ENCODE peak calls at places on chromosomes 16 and 17, in eight cellular contexts. One of them, this sample, is unnamed. For H3K36me3 and H3K27me3, the result is how much of the 10 kb centered on the place peaks cover.

GRCh38 chr17:76307299-76307965 is 644 bp downstream of the QRICH2 start:
- DNase-seq in neuronal stem cell: no peak
- DNase-seq in MM.1S: no peak
- DNase-seq in brain microvascular endothelial cell: no peak
- DNase-seq in fibroblast of lung: no peak
- DNase-seq in ascending aorta: no peak
- DNase-seq in suprapubic skin: no peak
- DNase-seq in WERI-Rb-1: no peak
- DNase-seq in this sample: no peak

GRCh38 chr17:9484789-9485188 is 90.8 kb downstream of the STX8 start:
- DNase-seq in MM.1S: no peak
- DNase-seq in ascending aorta: no peak
- DNase-seq in suprapubic skin: no peak
- DNase-seq in neuronal stem cell: no peak
- DNase-seq in brain microvascular endothelial cell: no peak
- DNase-seq in WERI-Rb-1: no peak
- DNase-seq in fibroblast of lung: peak
- DNase-seq in this sample: no peak

GRCh38 chr17:34252138-34252889 is 2.8 kb upstream of the CCL2 start:
- DNase-seq in fibroblast of lung: peak
- DNase-seq in MM.1S: no peak
- DNase-seq in brain microvascular endothelial cell: peak
- DNase-seq in WERI-Rb-1: no peak
- DNase-seq in ascending aorta: peak
- DNase-seq in suprapubic skin: peak
- DNase-seq in neuronal stem cell: no peak
- DNase-seq in this sample: peak

GRCh38 chr17:16150251-16150859 is 65.0 kb downstream of the NCOR1 start:
- DNase-seq in neuronal stem cell: no peak
- DNase-seq in MM.1S: no peak
- DNase-seq in brain microvascular endothelial cell: peak
- DNase-seq in WERI-Rb-1: no peak
- DNase-seq in suprapubic skin: no peak
- DNase-seq in ascending aorta: no peak
- DNase-seq in fibroblast of lung: peak
- DNase-seq in this sample: no peak

GRCh38 chr16:82185012-82185411 is 15.0 kb upstream of the MPHOSPH6 start:
- DNase-seq in suprapubic skin: no peak
- DNase-seq in brain microvascular endothelial cell: no peak
- DNase-seq in ascending aorta: no peak
- DNase-seq in fibroblast of lung: no peak
- DNase-seq in WERI-Rb-1: no peak
- DNase-seq in MM.1S: no peak
- DNase-seq in neuronal stem cell: no peak
- DNase-seq in this sample: no peak

GRCh38 chr17:28916302-28916934 is 13.5 kb upstream of the DHRS13 start:
- DNase-seq in brain microvascular endothelial cell: no peak
- DNase-seq in MM.1S: peak
- DNase-seq in neuronal stem cell: no peak
- DNase-seq in WERI-Rb-1: peak
- DNase-seq in fibroblast of lung: peak
- DNase-seq in ascending aorta: no peak
- DNase-seq in suprapubic skin: no peak
- DNase-seq in this sample: no peak

GRCh38 chr16:1427473-1428461 is 3.1 kb upstream of the PERCC1 start:
- DNase-seq in WERI-Rb-1: no peak
- DNase-seq in fibroblast of lung: no peak
- DNase-seq in ascending aorta: no peak
- DNase-seq in MM.1S: no peak
- DNase-seq in suprapubic skin: no peak
- DNase-seq in brain microvascular endothelial cell: no peak
- DNase-seq in neuronal stem cell: no peak
- DNase-seq in this sample: no peak

GRCh38 chr17:10769840-10770239 is 34.1 kb downstream of the TMEM238L start:
- DNase-seq in WERI-Rb-1: no peak
- DNase-seq in neuronal stem cell: no peak
- DNase-seq in MM.1S: no peak
- DNase-seq in fibroblast of lung: no peak
- DNase-seq in suprapubic skin: peak
- DNase-seq in ascending aorta: no peak
- DNase-seq in brain microvascular endothelial cell: no peak
- DNase-seq in this sample: no peak

GRCh38 chr16:81779540-81780320 is 639 bp downstream of the PLCG2 start:
- DNase-seq in neuronal stem cell: no peak
- DNase-seq in WERI-Rb-1: no peak
- DNase-seq in brain microvascular endothelial cell: no peak
- DNase-seq in fibroblast of lung: peak
- DNase-seq in MM.1S: no peak
- DNase-seq in suprapubic skin: peak
- DNase-seq in ascending aorta: no peak
- DNase-seq in this sample: no peak

GRCh38 chr17:76820039-76820438 is 48.2 kb upstream of the MGAT5B start:
- DNase-seq in fibroblast of lung: no peak
- DNase-seq in brain microvascular endothelial cell: no peak
- DNase-seq in ascending aorta: no peak
- DNase-seq in MM.1S: no peak
- DNase-seq in WERI-Rb-1: no peak
- DNase-seq in neuronal stem cell: no peak
- DNase-seq in suprapubic skin: no peak
- DNase-seq in this sample: no peak

GRCh38 chr16:24906199-24906808 is 60.5 kb downstream of the SLC5A11 start:
- DNase-seq in suprapubic skin: no peak
- DNase-seq in WERI-Rb-1: no peak
- DNase-seq in brain microvascular endothelial cell: no peak
- DNase-seq in fibroblast of lung: peak
- DNase-seq in ascending aorta: no peak
- DNase-seq in neuronal stem cell: no peak
- DNase-seq in MM.1S: peak
- DNase-seq in this sample: no peak

GRCh38 chr17:48636177-48637018 is 10.2 kb upstream of the HOXB9 start:
- DNase-seq in fibroblast of lung: peak
- DNase-seq in MM.1S: peak
- DNase-seq in neuronal stem cell: peak
- DNase-seq in brain microvascular endothelial cell: no peak
- DNase-seq in WERI-Rb-1: peak
- DNase-seq in ascending aorta: peak
- DNase-seq in suprapubic skin: peak
- DNase-seq in this sample: no peak

GRCh38 chr16:87538594-87538993 is 45.8 kb upstream of the ZCCHC14 start:
- DNase-seq in brain microvascular endothelial cell: peak
- DNase-seq in MM.1S: no peak
- DNase-seq in WERI-Rb-1: no peak
- DNase-seq in suprapubic skin: no peak
- DNase-seq in neuronal stem cell: no peak
- DNase-seq in fibroblast of lung: peak
- DNase-seq in ascending aorta: peak
- DNase-seq in this sample: peak

GRCh38 chr17:74059471-74059870 is 144.0 kb upstream of the RPL38 start:
- DNase-seq in fibroblast of lung: no peak
- DNase-seq in suprapubic skin: no peak
- DNase-seq in brain microvascular endothelial cell: no peak
- DNase-seq in MM.1S: no peak
- DNase-seq in neuronal stem cell: no peak
- DNase-seq in ascending aorta: no peak
- DNase-seq in WERI-Rb-1: peak
- DNase-seq in this sample: no peak

GRCh38 chr17:72977768-72978417 is 114.6 kb downstream of the SLC39A11 start:
- DNase-seq in ascending aorta: no peak
- DNase-seq in MM.1S: no peak
- DNase-seq in neuronal stem cell: no peak
- DNase-seq in WERI-Rb-1: no peak
- DNase-seq in brain microvascular endothelial cell: peak
- DNase-seq in suprapubic skin: no peak
- DNase-seq in fibroblast of lung: peak
- DNase-seq in this sample: no peak

GRCh38 chr17:35913611-35914010 is 17.0 kb downstream of the RDM1 start:
- DNase-seq in brain microvascular endothelial cell: no peak
- DNase-seq in ascending aorta: no peak
- DNase-seq in neuronal stem cell: no peak
- DNase-seq in suprapubic skin: no peak
- DNase-seq in WERI-Rb-1: no peak
- DNase-seq in fibroblast of lung: no peak
- DNase-seq in MM.1S: no peak
- DNase-seq in this sample: no peak

GRCh38 chr17:57253307-57254065 is 2.8 kb upstream of the MSI2 start:
- DNase-seq in brain microvascular endothelial cell: no peak
- DNase-seq in WERI-Rb-1: no peak
- DNase-seq in neuronal stem cell: no peak
- DNase-seq in fibroblast of lung: no peak
- DNase-seq in suprapubic skin: no peak
- DNase-seq in ascending aorta: no peak
- DNase-seq in MM.1S: no peak
- DNase-seq in this sample: no peak

DNA sequence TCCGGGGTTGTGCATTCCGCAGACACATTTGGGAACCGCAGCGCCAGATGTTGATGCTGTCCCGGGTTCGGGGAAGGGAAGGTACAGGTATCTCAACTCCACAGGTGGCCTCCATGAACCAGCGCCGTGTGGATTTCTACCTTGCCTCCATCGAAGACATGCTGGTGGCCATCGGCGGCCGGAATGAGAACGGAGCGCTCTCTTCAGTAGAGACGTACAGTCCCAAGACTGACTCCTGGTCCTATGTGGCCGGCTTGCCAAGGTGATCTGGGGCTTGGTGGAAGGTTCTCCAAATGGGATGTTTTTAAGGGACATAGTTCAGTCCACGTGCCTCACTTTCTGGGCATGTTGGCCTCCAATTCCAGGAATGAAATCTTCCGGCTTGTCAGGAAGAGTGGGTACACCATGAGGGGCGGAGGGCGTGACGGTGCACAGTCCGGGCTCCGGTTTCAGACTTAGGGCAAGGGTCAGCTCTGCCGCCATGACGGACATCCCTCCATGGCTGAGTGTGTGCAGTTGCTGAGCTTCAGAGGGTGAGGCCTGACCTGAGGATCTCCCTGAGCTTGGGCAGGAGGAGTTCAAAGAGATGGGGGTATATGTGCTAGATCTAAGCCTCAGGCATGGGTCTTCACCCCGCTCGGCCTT is 11.5 kb downstream of the KLHL36 start:
- DNase-seq in MM.1S: no peak
- DNase-seq in suprapubic skin: no peak
- DNase-seq in neuronal stem cell: no peak
- DNase-seq in fibroblast of lung: no peak
- DNase-seq in WERI-Rb-1: no peak
- DNase-seq in brain microvascular endothelial cell: no peak
- DNase-seq in ascending aorta: no peak
- DNase-seq in this sample: no peak
- H3K36me3 ChIP-seq in MM.1S: under half
- H3K36me3 ChIP-seq in suprapubic skin: half or more
- H3K36me3 ChIP-seq in neuronal stem cell: half or more
- H3K36me3 ChIP-seq in fibroblast of lung: under half
- H3K36me3 ChIP-seq in WERI-Rb-1: under half
- H3K36me3 ChIP-seq in brain microvascular endothelial cell: half or more
- H3K36me3 ChIP-seq in ascending aorta: half or more
- H3K36me3 ChIP-seq in this sample: under half

DNA sequence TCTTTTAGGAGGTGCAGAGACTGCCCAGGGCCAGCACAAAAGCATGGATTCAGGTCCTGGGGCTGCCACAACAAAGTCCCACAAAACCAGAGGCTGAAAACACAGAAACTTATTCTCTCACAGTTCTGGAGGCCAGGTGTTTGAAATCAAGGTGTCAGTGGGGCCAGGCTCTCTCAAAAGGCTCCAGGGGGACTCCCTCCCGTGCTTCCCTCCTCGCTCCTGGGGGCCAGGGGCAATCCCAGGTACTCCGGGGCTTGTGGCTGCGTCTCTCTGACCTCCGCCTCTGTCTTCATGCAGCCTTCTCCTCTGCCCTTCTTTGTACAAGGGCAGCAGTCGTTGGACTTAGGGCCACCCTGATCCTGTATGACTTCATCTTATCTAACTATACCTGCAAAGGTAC is 8.3 kb upstream of the RBFOX3 start:
- DNase-seq in ascending aorta: peak
- DNase-seq in neuronal stem cell: no peak
- DNase-seq in MM.1S: no peak
- DNase-seq in suprapubic skin: peak
- DNase-seq in WERI-Rb-1: peak
- DNase-seq in brain microvascular endothelial cell: no peak
- DNase-seq in fibroblast of lung: no peak
- DNase-seq in this sample: no peak
- H3K27me3 ChIP-seq in ascending aorta: under half
- H3K27me3 ChIP-seq in neuronal stem cell: under half
- H3K27me3 ChIP-seq in MM.1S: half or more
- H3K27me3 ChIP-seq in suprapubic skin: half or more
- H3K27me3 ChIP-seq in WERI-Rb-1: under half
- H3K27me3 ChIP-seq in brain microvascular endothelial cell: under half
- H3K27me3 ChIP-seq in fibroblast of lung: under half
- H3K27me3 ChIP-seq in this sample: half or more

DNA sequence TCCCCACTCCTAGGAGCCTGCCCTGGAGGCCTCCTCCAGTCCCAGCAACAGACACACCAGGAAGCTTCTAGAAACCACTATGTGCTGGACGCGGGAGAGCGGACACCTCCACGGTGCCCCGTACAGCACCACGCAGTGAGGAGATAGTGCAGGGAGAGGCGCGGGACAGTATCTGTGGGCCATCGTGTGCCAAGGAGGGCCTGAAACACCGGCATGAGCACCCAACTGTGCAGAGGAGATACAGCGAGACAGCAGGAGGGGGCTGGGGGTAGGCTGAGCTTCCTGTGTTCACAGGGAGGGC is 57.7 kb downstream of the ZNF778 start:
- DNase-seq in ascending aorta: no peak
- DNase-seq in neuronal stem cell: no peak
- DNase-seq in brain microvascular endothelial cell: no peak
- DNase-seq in suprapubic skin: no peak
- DNase-seq in MM.1S: no peak
- DNase-seq in WERI-Rb-1: no peak
- DNase-seq in fibroblast of lung: no peak
- DNase-seq in this sample: no peak
- H3K36me3 ChIP-seq in ascending aorta: half or more
- H3K36me3 ChIP-seq in neuronal stem cell: half or more
- H3K36me3 ChIP-seq in brain microvascular endothelial cell: half or more
- H3K36me3 ChIP-seq in suprapubic skin: half or more
- H3K36me3 ChIP-seq in MM.1S: under half
- H3K36me3 ChIP-seq in WERI-Rb-1: under half
- H3K36me3 ChIP-seq in fibroblast of lung: under half
- H3K36me3 ChIP-seq in this sample: under half

DNA sequence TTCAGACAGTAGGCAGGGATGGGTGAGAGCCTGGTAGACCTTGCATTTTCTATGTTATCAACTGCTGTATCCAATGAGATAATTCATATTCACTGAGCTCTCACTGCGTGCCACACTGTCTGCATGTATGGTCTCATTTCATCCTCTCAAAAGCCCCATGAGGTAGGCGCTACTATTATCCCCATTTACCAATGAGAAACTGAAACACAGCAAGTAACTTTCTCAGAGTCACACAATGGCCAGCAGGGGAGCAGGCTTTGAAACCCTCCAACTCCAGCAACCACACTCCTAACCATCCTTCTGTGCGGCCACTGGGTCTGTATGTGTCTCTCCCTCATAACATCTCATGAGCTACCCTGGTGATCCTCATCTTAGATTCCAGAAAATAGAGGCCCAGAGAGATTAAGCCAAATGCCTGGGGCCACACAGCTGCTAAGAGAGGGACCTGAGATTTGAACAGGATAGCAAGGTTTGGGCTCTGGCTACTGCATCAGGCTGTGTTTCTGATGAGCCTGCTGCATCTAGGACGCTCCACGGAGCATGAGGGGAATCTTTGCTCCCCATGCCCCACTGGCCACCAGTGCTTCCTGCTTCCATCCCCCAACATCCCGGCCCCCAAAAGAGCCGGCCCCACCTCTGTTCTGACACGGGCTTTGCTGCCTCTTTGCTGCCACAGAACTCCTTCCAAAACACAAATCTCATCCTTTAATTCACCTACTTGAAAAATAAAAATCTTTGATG is 3.2 kb downstream of the CCR7 start:
- DNase-seq in fibroblast of lung: no peak
- DNase-seq in ascending aorta: no peak
- DNase-seq in neuronal stem cell: no peak
- DNase-seq in suprapubic skin: peak
- DNase-seq in WERI-Rb-1: no peak
- DNase-seq in brain microvascular endothelial cell: no peak
- DNase-seq in MM.1S: peak
- DNase-seq in this sample: no peak
- H3K27me3 ChIP-seq in fibroblast of lung: under half
- H3K27me3 ChIP-seq in ascending aorta: under half
- H3K27me3 ChIP-seq in neuronal stem cell: under half
- H3K27me3 ChIP-seq in suprapubic skin: under half
- H3K27me3 ChIP-seq in WERI-Rb-1: under half
- H3K27me3 ChIP-seq in brain microvascular endothelial cell: under half
- H3K27me3 ChIP-seq in MM.1S: under half
- H3K27me3 ChIP-seq in this sample: under half